ENCODE peak calls at places on chromosome 15, in four cellular contexts. D, T, H and J are unnamed samples.

GRCh38 chr15:47688573-47689086 is 28.7 kb upstream of the SEMA6D start:
- DNase-seq in D (no peak), T (no peak), H (no peak), J (no peak)

GRCh38 chr15:83746231-83746630 is 92.3 kb downstream of the ADAMTSL3 start:
- DNase-seq in D (no peak), T (no peak), H (no peak), J (no peak)

GRCh38 chr15:25136119-25136518 is 181.3 kb downstream of the SNRPN start:
- DNase-seq in D (no peak), T (peak; percentile 3), H (peak; percentile 2), J (no peak)

GRCh38 chr15:101314301-101314700 is 19.3 kb upstream of the SNRPA1 start:
- DNase-seq in D (no peak), T (no peak), H (no peak), J (no peak)

GRCh38 chr15:27587810-27588209 is 511.3 kb downstream of the OCA2 start:
- DNase-seq in D (peak; percentile 90), T (peak; percentile 53), H (no peak), J (no peak)

GRCh38 chr15:88703533-88703932 is 64.7 kb downstream of the ISG20 start:
- DNase-seq in D (no peak), T (no peak), H (no peak), J (no peak)

GRCh38 chr15:92492556-92492955 is 98.9 kb downstream of the ST8SIA2 start:
- DNase-seq in D (no peak), T (no peak), H (no peak), J (no peak)

GRCh38 chr15:37038036-37038715 is 62.2 kb downstream of the MEIS2 start:
- DNase-seq in D (no peak), T (no peak), H (no peak), J (no peak)

GRCh38 chr15:88982304-88982945 is 69.2 kb upstream of the MFGE8 start:
- DNase-seq in D (no peak), T (peak; percentile 60), H (no peak), J (peak; percentile 83)

GRCh38 chr15:87155771-87156170 is 1076.1 kb downstream of the AGBL1 start:
- DNase-seq in D (no peak), T (no peak), H (no peak), J (no peak)

GRCh38 chr15:82139823-82140268 is 94.0 kb upstream of the MEX3B start:
- DNase-seq in D (no peak), T (peak; percentile 35), H (peak; percentile 36), J (no peak)

GRCh38 chr15:83654379-83655236 is 685 bp downstream of the ADAMTSL3 start:
- DNase-seq in D (peak; percentile 63), T (no peak), H (no peak), J (no peak)

GRCh38 chr15:100566850-100567249 is 35.1 kb downstream of the LINS1 start:
- DNase-seq in D (no peak), T (no peak), H (no peak), J (no peak)

GRCh38 chr15:66798426-66799061 is 96.5 kb downstream of the SMAD6 start:
- DNase-seq in D (no peak), T (no peak), H (no peak), J (no peak)

GRCh38 chr15:70802629-70803028 is 39.3 kb upstream of the UACA start:
- DNase-seq in D (no peak), T (no peak), H (no peak), J (no peak)

GRCh38 chr15:38320181-38320580 is 67.5 kb downstream of the SPRED1 start:
- DNase-seq in D (no peak), T (no peak), H (no peak), J (no peak)

GRCh38 chr15:45794768-45795486 is 160.1 kb downstream of the SQOR start:
- DNase-seq in D (no peak), T (no peak), H (peak; percentile 85), J (no peak)
- TF ChIP-seq CREM in D (no peak), T (no peak), H (no peak), J (no peak)

DNA sequence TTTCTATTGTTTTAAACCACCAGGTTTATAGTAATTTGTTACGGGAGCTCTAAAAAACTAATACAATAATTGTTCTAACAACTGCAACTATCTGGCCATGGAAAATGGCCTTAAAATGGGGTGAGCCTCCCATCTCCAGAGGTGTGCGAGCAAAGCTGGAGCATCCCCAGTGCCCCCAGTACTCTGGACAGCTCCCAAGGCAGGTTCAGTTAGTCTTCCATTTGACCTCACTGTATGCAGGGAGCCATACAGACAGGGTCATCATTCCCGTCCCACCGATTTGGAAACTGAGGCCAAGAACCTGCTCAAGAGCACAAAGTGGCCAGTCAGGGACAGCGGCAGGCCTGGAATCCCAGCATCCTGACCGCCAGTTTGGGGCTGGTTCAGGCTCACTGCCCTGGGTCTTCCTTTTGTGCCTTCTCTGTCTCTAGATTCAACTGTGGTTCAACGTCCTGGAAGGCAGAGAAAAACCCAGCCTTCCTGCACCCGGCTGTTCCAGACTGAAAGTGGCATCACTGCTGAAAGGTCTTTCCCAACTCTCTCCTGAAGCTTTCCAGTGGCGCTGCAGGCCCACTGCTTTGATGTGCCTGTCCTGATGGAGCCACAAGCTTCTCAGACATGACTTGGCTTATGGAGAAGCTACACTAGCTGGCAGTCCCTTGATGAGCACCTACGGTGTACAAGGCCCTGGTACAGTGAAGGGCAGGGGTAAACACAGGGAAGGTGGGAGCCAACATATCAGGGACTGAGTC is 76.6 kb upstream of the LINGO1 start:
- DNase-seq in D (no peak), T (peak; percentile 21), H (no peak), J (no peak)
- TF ChIP-seq CREM in D (no peak), T (no peak), H (no peak), J (no peak)

GRCh38 chr15:84750583-84751092 is 2.2 kb downstream of the ZNF592 start:
- DNase-seq in D (no peak), T (peak; percentile 74), H (no peak), J (no peak)
- TF ChIP-seq CREM in D (no peak), T (no peak), H (no peak), J (peak; percentile 66)

GRCh38 chr15:90871097-90871715 is 2.8 kb downstream of the FURIN start:
- DNase-seq in D (peak; percentile 46), T (peak; percentile 45), H (no peak), J (no peak)
- TF ChIP-seq CREM in D (no peak), T (no peak), H (no peak), J (no peak)

DNA sequence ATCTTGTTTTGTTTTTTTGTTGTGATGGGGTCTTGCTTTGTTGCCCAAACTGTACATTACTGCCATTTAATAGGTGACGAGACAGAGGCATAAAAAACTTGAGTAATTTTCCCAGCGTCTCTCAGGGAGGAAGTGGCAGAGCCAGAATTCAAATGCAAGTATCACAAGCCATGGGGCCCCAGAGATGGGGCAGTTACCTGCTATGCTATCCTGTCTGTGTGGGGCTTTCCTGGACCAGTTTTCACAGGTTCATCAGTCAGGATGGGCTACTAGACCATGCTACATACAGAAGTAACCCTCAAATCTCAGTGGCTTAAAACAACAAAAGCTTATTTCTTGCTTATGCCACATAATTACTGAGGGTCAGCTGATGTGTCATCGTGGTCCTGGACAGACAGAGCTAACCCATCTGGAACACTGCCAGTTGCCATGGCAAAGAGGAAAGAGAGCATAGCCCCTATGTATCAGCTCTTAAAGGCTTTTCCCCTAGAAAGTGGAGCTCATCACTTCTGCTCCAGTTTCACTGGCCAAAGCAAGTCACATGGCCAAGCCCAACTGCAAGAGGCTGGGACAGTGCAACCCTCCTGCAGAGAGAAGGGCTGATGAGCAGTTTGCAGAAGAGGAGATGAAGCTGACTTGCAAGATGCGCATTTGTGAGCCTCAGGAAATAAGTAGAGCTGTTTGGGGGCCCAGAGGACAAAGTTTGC is 31.7 kb upstream of the SYNM start:
- DNase-seq in D (no peak), T (no peak), H (no peak), J (peak; percentile 51)
- TF ChIP-seq CREM in D (no peak), T (no peak), H (no peak), J (no peak)

DNA sequence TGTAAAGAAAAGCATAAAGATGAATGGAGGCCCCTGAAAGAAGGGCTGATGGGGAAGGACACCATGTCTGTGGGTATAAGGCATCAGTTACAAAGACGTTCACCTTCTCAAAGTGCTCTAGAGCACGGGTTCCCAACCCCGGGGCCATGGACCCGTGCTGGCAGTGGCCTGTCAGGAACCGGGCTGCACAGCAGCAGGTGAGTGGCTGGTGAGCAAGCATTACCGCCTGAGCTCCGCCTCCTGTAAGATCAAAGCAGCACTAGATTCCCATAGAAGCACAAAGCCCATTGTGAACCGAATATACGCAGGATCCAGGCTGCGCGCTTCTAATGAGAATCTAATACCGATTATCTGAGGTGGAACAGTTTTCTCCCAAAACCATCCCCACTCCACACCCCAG is 25.7 kb downstream of the MYO1E start:
- DNase-seq in D (peak; percentile 47), T (no peak), H (no peak), J (no peak)
- TF ChIP-seq CREM in D (no peak), T (no peak), H (no peak), J (no peak)

GRCh38 chr15:68721886-68722285 is 98.8 kb downstream of the ANP32A start:
- DNase-seq in D (no peak), T (no peak), H (no peak), J (no peak)

GRCh38 chr15:68729789-68730201 is 90.9 kb downstream of the ANP32A start:
- DNase-seq in D (no peak), T (no peak), H (no peak), J (no peak)

GRCh38 chr15:68730491-68731317 is 90.0 kb downstream of the ANP32A start:
- DNase-seq in D (peak; percentile 39), T (peak; percentile 52), H (peak; percentile 21), J (no peak)

GRCh38 chr15:68726246-68726645 is 94.4 kb downstream of the ANP32A start:
- DNase-seq in D (no peak), T (no peak), H (no peak), J (no peak)

GRCh38 chr15:68725736-68726135 is 95.0 kb downstream of the ANP32A start:
- DNase-seq in D (no peak), T (no peak), H (no peak), J (no peak)
- TF ChIP-seq CREM in D (no peak), T (no peak), H (no peak), J (no peak)

GRCh38 chr15:29686079-29686425 is 136.2 kb downstream of the TJP1 start:
- DNase-seq in D (no peak), T (no peak), H (no peak), J (no peak)
- TF ChIP-seq CREM in D (no peak), T (no peak), H (no peak), J (no peak)

DNA sequence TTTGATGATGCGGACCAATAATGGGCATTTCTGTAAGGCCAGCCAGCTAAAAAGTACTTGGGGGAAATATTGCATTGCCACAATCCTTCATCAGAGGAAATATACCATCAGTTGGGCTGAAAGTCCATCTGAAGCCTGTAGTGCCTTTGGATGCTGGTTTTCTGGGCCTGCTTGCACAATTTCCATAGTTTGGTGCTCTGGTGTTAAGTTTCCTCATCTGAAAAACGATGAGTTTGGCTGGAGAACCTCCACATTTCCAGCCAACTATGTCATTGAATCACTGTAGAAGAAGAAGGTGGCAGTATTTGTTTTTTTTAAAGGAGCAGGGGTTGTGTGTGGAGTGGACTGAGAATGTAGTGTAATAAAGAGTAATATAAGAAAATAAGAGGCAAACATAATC is 10.1 kb downstream of the CCNB2 start:
- DNase-seq in D (no peak), T (no peak), H (no peak), J (no peak)
- TF ChIP-seq CREM in D (no peak), T (no peak), H (no peak), J (no peak)